ENCODE peak calls at places on chromosomes 13 and 19, in eight cellular contexts. V is breast epithelium, U is lower leg skin, B is heart left ventricle, P is stomach, G is IMR-90, X is uterus, L is suprapubic skin. F is an unnamed sample.

GRCh38 chr19:43804443-43804842 is 2.2 kb upstream of the LYPD5 start:
- DNase-seq in V (no peak), U (no peak), B (no peak), P (no peak), G (no peak), X (no peak), L (no peak), F (no peak)

GRCh38 chr13:20182231-20182846 is 10.4 kb downstream of the GJB2 start:
- DNase-seq in V (no peak), U (no peak), B (no peak), P (peak), G (peak), X (no peak), L (no peak), F (peak)

GRCh38 chr13:60288569-60288968 is 108.5 kb upstream of the TDRD3 start:
- DNase-seq in V (no peak), U (no peak), B (no peak), P (no peak), G (no peak), X (no peak), L (no peak), F (no peak)

GRCh38 chr19:13164370-13165090 is 14.3 kb downstream of the IER2 start:
- DNase-seq in V (peak), U (peak), B (peak), P (peak), G (peak), X (peak), L (no peak), F (no peak)

GRCh38 chr13:68304287-68304893 is 1074.3 kb upstream of the PCDH9 start:
- DNase-seq in V (no peak), U (no peak), B (no peak), P (no peak), G (no peak), X (no peak), L (no peak), F (peak)

GRCh38 chr13:44230071-44230470 is 143.6 kb upstream of the SERP2 start:
- DNase-seq in V (no peak), U (no peak), B (no peak), P (no peak), G (peak), X (no peak), L (no peak), F (no peak)

GRCh38 chr19:6060600-6061391 is 49.5 kb downstream of the RFX2 start:
- DNase-seq in V (peak), U (no peak), B (no peak), P (no peak), G (peak), X (no peak), L (peak), F (peak)

GRCh38 chr13:68927387-68928026 is 1180.1 kb upstream of the ATXN8OS start:
- DNase-seq in V (no peak), U (no peak), B (no peak), P (no peak), G (no peak), X (no peak), L (no peak), F (no peak)

GRCh38 chr13:27924529-27925141 is 4.8 kb downstream of the PDX1 start:
- DNase-seq in V (no peak), U (no peak), B (no peak), P (no peak), G (no peak), X (no peak), L (no peak), F (no peak)

GRCh38 chr19:48543121-48543710 is 8.8 kb upstream of the SULT2B1 start:
- DNase-seq in V (peak), U (peak), B (no peak), P (peak), G (peak), X (no peak), L (no peak), F (peak)

GRCh38 chr19:47404334-47405196 is 14.8 kb downstream of the MEIS3 start:
- DNase-seq in V (no peak), U (no peak), B (no peak), P (no peak), G (no peak), X (no peak), L (no peak), F (no peak)

GRCh38 chr19:12706332-12706718 is 9.9 kb upstream of the FBXW9 start:
- DNase-seq in V (no peak), U (no peak), B (no peak), P (no peak), G (no peak), X (no peak), L (no peak), F (no peak)

GRCh38 chr13:34458756-34459462 is 483.2 kb upstream of the NBEA start:
- DNase-seq in V (no peak), U (no peak), B (peak), P (no peak), G (no peak), X (peak), L (no peak), F (no peak)

GRCh38 chr19:31312004-31312403 is 37.2 kb downstream of the TSHZ3 start:
- DNase-seq in V (no peak), U (no peak), B (peak), P (no peak), G (peak), X (peak), L (no peak), F (peak)

GRCh38 chr13:109569938-109570711 is 216.3 kb downstream of the IRS2 start:
- DNase-seq in V (no peak), U (no peak), B (no peak), P (peak), G (no peak), X (no peak), L (no peak), F (no peak)

GRCh38 chr19:22882797-22883196 is 50.7 kb downstream of the ZNF723 start:
- DNase-seq in V (no peak), U (no peak), B (no peak), P (no peak), G (peak), X (no peak), L (no peak), F (no peak)

GRCh38 chr13:45691251-45691650 is 10.9 kb upstream of the CBY2 start:
- DNase-seq in V (no peak), U (no peak), B (no peak), P (no peak), G (no peak), X (no peak), L (no peak), F (no peak)

GRCh38 chr13:24511019-24511823 is 1.4 kb downstream of the PARP4 start:
- DNase-seq in V (peak), U (no peak), B (no peak), P (peak), G (peak), X (no peak), L (no peak), F (peak)

GRCh38 chr13:21243045-21243842 is 66.8 kb downstream of the MRPL57 start:
- DNase-seq in V (no peak), U (no peak), B (no peak), P (no peak), G (no peak), X (no peak), L (no peak), F (no peak)

GRCh38 chr19:46862504-46862835 is 1.7 kb downstream of the ARHGAP35 start:
- DNase-seq in V (no peak), U (no peak), B (no peak), P (no peak), G (no peak), X (peak), L (peak), F (no peak)

GRCh38 chr13:99072356-99072755 is 94.5 kb upstream of the DOCK9 start:
- DNase-seq in V (no peak), U (no peak), B (no peak), P (no peak), G (no peak), X (no peak), L (no peak), F (no peak)

GRCh38 chr19:56595548-56595899 is 422 bp downstream of the ZNF71 start:
- DNase-seq in V (no peak), U (no peak), B (no peak), P (no peak), G (peak), X (no peak), L (no peak), F (no peak)

DNA sequence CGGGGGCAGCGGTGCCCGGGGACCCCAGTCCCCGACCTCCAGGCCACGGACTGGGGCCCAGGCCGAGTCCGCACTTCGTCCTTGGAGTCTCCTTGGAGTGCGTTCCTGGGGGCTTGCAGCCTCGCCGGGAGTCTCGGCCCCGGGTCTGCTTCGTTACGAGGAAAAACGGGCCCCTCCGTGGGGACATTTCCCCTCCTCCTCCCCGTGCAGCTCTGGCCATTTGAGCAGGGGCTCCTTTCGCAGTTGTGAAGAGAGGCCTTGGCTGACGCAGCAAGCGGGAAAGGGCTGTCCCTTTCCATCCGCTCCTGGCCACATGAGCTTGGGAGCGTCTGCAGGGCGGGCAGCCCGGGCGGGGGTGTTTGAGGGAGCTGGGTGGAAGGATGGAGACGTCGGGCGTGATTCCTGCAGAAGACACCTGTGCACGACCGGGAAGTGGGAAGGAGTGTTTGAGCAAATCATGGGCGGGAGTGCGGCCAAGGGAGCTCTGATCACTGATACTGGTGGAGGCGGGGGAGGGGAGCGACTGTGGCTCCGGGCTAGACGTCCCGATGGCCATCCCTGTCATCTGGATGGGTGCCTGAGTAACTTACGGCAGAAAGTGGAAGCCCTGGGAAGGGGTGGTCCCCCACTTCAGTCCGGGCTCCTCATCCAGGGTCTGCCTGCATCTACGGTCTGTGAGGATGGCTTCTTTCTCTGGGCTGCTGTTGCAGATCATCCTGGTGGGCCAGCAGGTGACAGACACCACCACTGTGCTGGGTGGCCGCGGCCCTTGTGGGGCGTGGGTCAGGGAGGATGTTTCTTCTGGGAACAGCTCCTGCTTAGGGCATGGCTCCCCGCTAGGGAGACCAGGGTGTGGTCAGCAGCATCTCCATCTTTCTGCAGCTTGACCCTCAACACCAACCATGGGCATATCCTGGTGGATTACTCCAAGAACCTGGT is 736 bp downstream of the GPI start:
- DNase-seq in V (no peak), U (no peak), B (peak), P (peak), G (peak), X (peak), L (no peak), F (peak)
- TF ChIP-seq POLR2A in V (no peak), U (no peak), B (no peak), P (no peak), G (no peak), X (no peak), L (no peak), F (no peak)

GRCh38 chr19:54189668-54190502 is 505 bp upstream of the MBOAT7 start:
- DNase-seq in V (peak), U (peak), B (peak), P (peak), G (peak), X (peak), L (peak), F (peak)
- TF ChIP-seq POLR2A in V (peak), U (peak), B (peak), P (no peak), G (peak), X (no peak), L (peak), F (peak)

GRCh38 chr19:8387688-8388611 is 2.2 kb upstream of the RAB11B start:
- DNase-seq in V (no peak), U (no peak), B (no peak), P (no peak), G (no peak), X (no peak), L (no peak), F (no peak)
- TF ChIP-seq POLR2A in V (no peak), U (no peak), B (no peak), P (no peak), G (no peak), X (no peak), L (no peak), F (no peak)

GRCh38 chr13:112449545-112449930 is 73.4 kb downstream of the SPACA7 start:
- DNase-seq in V (no peak), U (no peak), B (no peak), P (peak), G (no peak), X (no peak), L (no peak), F (no peak)
- TF ChIP-seq POLR2A in V (no peak), U (no peak), B (no peak), P (no peak), G (no peak), X (no peak), L (no peak), F (no peak)

DNA sequence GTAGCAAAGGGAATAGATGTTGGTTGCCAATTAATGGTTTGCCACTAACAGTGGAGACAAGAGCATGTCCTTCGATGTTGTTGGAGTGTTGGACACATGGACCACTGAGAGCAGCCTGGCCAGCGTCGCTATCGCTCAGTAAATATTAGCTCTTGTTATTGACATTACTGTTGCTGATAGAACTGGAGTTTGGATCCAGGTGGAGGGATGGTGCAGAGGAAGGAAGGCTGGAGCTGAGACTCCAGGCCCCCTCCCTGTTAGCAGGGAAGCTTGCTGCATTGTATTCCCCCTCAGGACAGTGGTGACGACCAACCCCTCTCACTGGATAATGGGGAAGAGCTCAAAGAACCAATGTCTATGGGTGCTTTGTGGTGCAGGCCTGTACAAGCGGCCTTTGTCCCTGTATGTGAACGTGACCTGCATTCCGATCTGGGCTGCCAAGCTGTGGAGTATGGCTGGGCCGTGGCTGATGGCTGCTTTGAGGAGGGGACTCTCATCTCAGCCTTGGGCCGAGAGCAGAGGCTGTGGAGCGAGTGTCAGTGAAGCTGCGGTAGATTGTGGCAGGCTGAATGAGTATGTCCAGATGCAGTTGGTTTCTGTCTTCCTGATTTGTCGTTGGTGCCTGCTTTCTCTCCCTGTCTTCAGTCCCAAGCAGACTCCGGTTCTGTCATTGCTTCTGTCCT is 7.0 kb downstream of the CLASRP start:
- DNase-seq in V (no peak), U (no peak), B (no peak), P (peak), G (no peak), X (no peak), L (no peak), F (no peak)
- TF ChIP-seq POLR2A in V (no peak), U (no peak), B (no peak), P (no peak), G (no peak), X (no peak), L (no peak), F (no peak)

GRCh38 chr19:3821156-3821555 is 35.0 kb upstream of the MATK start:
- DNase-seq in V (no peak), U (no peak), B (no peak), P (no peak), G (no peak), X (no peak), L (no peak), F (no peak)
- TF ChIP-seq POLR2A in V (no peak), U (no peak), B (no peak), P (no peak), G (no peak), X (no peak), L (no peak), F (no peak)

GRCh38 chr13:51457086-51457485 is 4.2 kb upstream of the INTS6 start:
- DNase-seq in V (no peak), U (no peak), B (no peak), P (no peak), G (no peak), X (no peak), L (no peak), F (no peak)
- TF ChIP-seq POLR2A in V (no peak), U (no peak), B (no peak), P (no peak), G (no peak), X (no peak), L (no peak), F (no peak)

GRCh38 chr19:1250374-1251232 is 2.2 kb downstream of the MIDN start:
- DNase-seq in V (no peak), U (no peak), B (peak), P (no peak), G (peak), X (peak), L (peak), F (no peak)

GRCh38 chr19:1251233-1251502 is 2.8 kb downstream of the MIDN start:
- DNase-seq in V (no peak), U (no peak), B (no peak), P (peak), G (peak), X (peak), L (no peak), F (no peak)

GRCh38 chr19:1252221-1252817 is 3.9 kb downstream of the MIDN start:
- DNase-seq in V (peak), U (no peak), B (peak), P (peak), G (peak), X (peak), L (peak), F (peak)

GRCh38 chr19:1252818-1253513 is 4.6 kb downstream of the MIDN start:
- DNase-seq in V (peak), U (peak), B (peak), P (peak), G (peak), X (peak), L (peak), F (peak)

DNA sequence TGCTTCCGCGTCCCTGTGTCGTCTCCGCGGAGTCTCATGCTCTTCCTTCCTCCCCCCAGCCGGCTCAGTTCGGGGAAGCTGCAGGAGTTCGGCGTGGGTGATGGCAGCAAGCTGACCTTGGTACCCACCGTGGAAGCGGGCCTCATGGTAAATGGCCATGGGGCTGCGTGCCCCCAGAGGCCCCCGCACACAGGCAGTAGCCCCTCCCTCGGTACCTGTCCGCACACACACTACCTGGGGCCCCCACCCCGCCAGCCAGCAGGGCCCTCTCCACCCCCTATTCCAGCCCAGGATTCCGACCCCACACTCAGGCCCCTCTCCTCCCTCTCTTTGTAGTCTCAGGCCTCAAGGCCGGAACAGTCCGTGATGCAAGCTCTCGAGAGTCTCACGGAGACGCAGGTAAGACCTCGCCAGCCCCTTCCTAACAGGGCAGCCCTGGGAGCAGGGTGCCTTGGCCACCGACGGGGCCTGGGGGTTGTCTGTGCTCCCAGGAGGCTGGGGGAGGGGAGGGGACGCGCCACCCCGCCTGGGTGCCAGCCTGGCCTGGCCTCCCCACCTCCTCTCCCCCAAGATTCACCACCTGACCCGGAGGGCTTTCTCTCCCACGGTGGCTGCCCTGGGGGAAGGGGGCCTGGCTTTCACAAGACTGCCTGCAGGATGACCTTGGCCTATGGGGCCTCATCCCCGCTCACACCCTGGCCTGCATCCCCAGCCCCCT is 3.3 kb downstream of the MIDN start:
- DNase-seq in V (peak), U (no peak), B (peak), P (no peak), G (no peak), X (no peak), L (peak), F (peak)
- TF ChIP-seq POLR2A in V (no peak), U (no peak), B (no peak), P (no peak), G (peak), X (no peak), L (no peak), F (no peak)

GRCh38 chr19:51372021-51372648 is 319 bp downstream of the NKG7 start:
- DNase-seq in V (no peak), U (no peak), B (no peak), P (no peak), G (no peak), X (no peak), L (no peak), F (no peak)

GRCh38 chr19:51371186-51371690 is 1.2 kb downstream of the NKG7 start:
- DNase-seq in V (no peak), U (no peak), B (no peak), P (no peak), G (no peak), X (no peak), L (no peak), F (no peak)

GRCh38 chr19:51375504-51376221 is 3.2 kb upstream of the NKG7 start:
- DNase-seq in V (no peak), U (no peak), B (no peak), P (no peak), G (no peak), X (no peak), L (no peak), F (no peak)

GRCh38 chr19:51370230-51370629 is 1.4 kb upstream of the CLDND2 start:
- DNase-seq in V (no peak), U (no peak), B (no peak), P (no peak), G (no peak), X (no peak), L (no peak), F (no peak)

GRCh38 chr19:51372649-51373504 is at the start of gene NKG7:
- DNase-seq in V (no peak), U (no peak), B (no peak), P (no peak), G (no peak), X (no peak), L (no peak), F (no peak)
- TF ChIP-seq POLR2A in V (no peak), U (no peak), B (no peak), P (no peak), G (no peak), X (no peak), L (no peak), F (no peak)

F was measured in H54.